ENCODE peak calls at places on chromosomes 12 and 14, in six cellular contexts. K, N, T, X, O and D are unnamed samples.

GRCh38 chr14:104357689-104358527 is 219.5 kb downstream of the KIF26A start:
- DNase-seq in X (no peak), N (no peak), T (peak; percentile 32), K (no peak), O (no peak), D (no peak)

GRCh38 chr14:96352708-96353107 is 10.4 kb downstream of the ATG2B start:
- DNase-seq in N (no peak), O (no peak), K (no peak), X (no peak), T (no peak), D (no peak)

GRCh38 chr12:132406498-132407461 is 77.4 kb upstream of the GALNT9 start:
- DNase-seq in T (no peak), K (peak; percentile 17), X (no peak), O (no peak), N (no peak), D (no peak)

GRCh38 chr14:96167224-96168148 is 37.2 kb upstream of the BDKRB2 start:
- DNase-seq in X (no peak), O (no peak), K (no peak), T (peak; percentile 46), N (peak; percentile 64), D (peak; percentile 92)

GRCh38 chr14:50531595-50532501 is 521 bp downstream of the MAP4K5 start:
- DNase-seq in N (no peak), K (peak; percentile 68), X (no peak), O (peak; percentile 37), T (peak; percentile 82), D (peak; percentile 32)

GRCh38 chr14:24398943-24399801 is at the start of gene NYNRIN:
- DNase-seq in N (no peak), T (peak; percentile 85), O (peak; percentile 53), X (no peak), K (peak; percentile 74), D (peak; percentile 23)

GRCh38 chr14:105087963-105088811 is 23.0 kb upstream of the GPR132 start:
- DNase-seq in O (no peak), K (peak; percentile 73), T (peak; percentile 89), N (peak; percentile 69), X (no peak), D (no peak)

GRCh38 chr12:123966596-123966995 is 6.0 kb downstream of the CCDC92 start:
- DNase-seq in N (no peak), X (no peak), K (no peak), T (no peak), O (no peak), D (no peak)

GRCh38 chr12:76915381-76916169 is 36.8 kb upstream of the CSRP2 start:
- DNase-seq in N (no peak), O (no peak), X (no peak), T (no peak), K (no peak), D (no peak)